ENCODE peak calls at places on chromosomes 6 and 20, in five cellular contexts. One of them, this sample, is unnamed.

GRCh38 chr6:68094070-68094469 is 541.0 kb upstream of the ADGRB3 start:
- DNase-seq in body of pancreas: no peak
- DNase-seq in esophagus squamous epithelium: no peak
- DNase-seq in lower leg skin: no peak
- DNase-seq in heart left ventricle: no peak
- DNase-seq in this sample: no peak

GRCh38 chr20:5864873-5865582 is 85.3 kb downstream of the TRMT6 start:
- DNase-seq in body of pancreas: peak; percentile 65
- DNase-seq in esophagus squamous epithelium: no peak
- DNase-seq in lower leg skin: no peak
- DNase-seq in heart left ventricle: no peak
- DNase-seq in this sample: no peak

GRCh38 chr20:45433316-45433715 is 17.4 kb downstream of the PIGT start:
- DNase-seq in body of pancreas: no peak
- DNase-seq in esophagus squamous epithelium: no peak
- DNase-seq in lower leg skin: no peak
- DNase-seq in heart left ventricle: peak; percentile 92
- DNase-seq in this sample: no peak

GRCh38 chr20:44309763-44310663 is 989 bp downstream of the FITM2 start:
- DNase-seq in body of pancreas: peak; percentile 24
- DNase-seq in esophagus squamous epithelium: no peak
- DNase-seq in lower leg skin: peak; percentile 25
- DNase-seq in heart left ventricle: peak; percentile 77
- DNase-seq in this sample: no peak

GRCh38 chr20:58682656-58683055 is 9.9 kb upstream of the NPEPL1 start:
- DNase-seq in body of pancreas: no peak
- DNase-seq in esophagus squamous epithelium: no peak
- DNase-seq in lower leg skin: no peak
- DNase-seq in heart left ventricle: no peak
- DNase-seq in this sample: no peak

GRCh38 chr6:111686249-111686997 is 80.7 kb upstream of the TRAF3IP2 start:
- DNase-seq in body of pancreas: no peak
- DNase-seq in esophagus squamous epithelium: no peak
- DNase-seq in lower leg skin: no peak
- DNase-seq in heart left ventricle: peak; percentile 41
- DNase-seq in this sample: peak; percentile 59

GRCh38 chr6:81515562-81516453 is 236.7 kb downstream of the TENT5A start:
- DNase-seq in body of pancreas: no peak
- DNase-seq in esophagus squamous epithelium: no peak
- DNase-seq in lower leg skin: no peak
- DNase-seq in heart left ventricle: peak; percentile 37
- DNase-seq in this sample: no peak

GRCh38 chr20:2814587-2815051 is at the start of gene C20orf141:
- DNase-seq in body of pancreas: peak; percentile 47
- DNase-seq in esophagus squamous epithelium: no peak
- DNase-seq in lower leg skin: no peak
- DNase-seq in heart left ventricle: peak; percentile 50
- DNase-seq in this sample: no peak

GRCh38 chr20:60092729-60093128 is 134.5 kb downstream of the CDH26 start:
- DNase-seq in body of pancreas: no peak
- DNase-seq in esophagus squamous epithelium: no peak
- DNase-seq in lower leg skin: no peak
- DNase-seq in heart left ventricle: no peak
- DNase-seq in this sample: no peak

GRCh38 chr6:5626727-5627426 is 365.6 kb downstream of the FARS2 start:
- DNase-seq in body of pancreas: no peak
- DNase-seq in esophagus squamous epithelium: no peak
- DNase-seq in lower leg skin: no peak
- DNase-seq in heart left ventricle: no peak
- DNase-seq in this sample: no peak

GRCh38 chr20:419556-420168 is 11.6 kb downstream of the RBCK1 start:
- DNase-seq in body of pancreas: peak; percentile 45
- DNase-seq in esophagus squamous epithelium: no peak
- DNase-seq in lower leg skin: no peak
- DNase-seq in heart left ventricle: no peak
- DNase-seq in this sample: peak; percentile 89

GRCh38 chr20:18056174-18057105 is 1.3 kb downstream of the OVOL2 start:
- DNase-seq in body of pancreas: peak; percentile 42
- DNase-seq in esophagus squamous epithelium: no peak
- DNase-seq in lower leg skin: no peak
- DNase-seq in heart left ventricle: no peak
- DNase-seq in this sample: peak; percentile 23

GRCh38 chr6:43724914-43725642 is 37.5 kb upstream of the MRPS18A start:
- DNase-seq in body of pancreas: peak; percentile 69
- DNase-seq in esophagus squamous epithelium: peak; percentile 48
- DNase-seq in lower leg skin: peak; percentile 87
- DNase-seq in heart left ventricle: peak; percentile 84
- DNase-seq in this sample: peak; percentile 78

GRCh38 chr6:21005816-21006553 is 471.7 kb downstream of the CDKAL1 start:
- DNase-seq in body of pancreas: no peak
- DNase-seq in esophagus squamous epithelium: no peak
- DNase-seq in lower leg skin: no peak
- DNase-seq in heart left ventricle: no peak
- DNase-seq in this sample: no peak

GRCh38 chr20:49668181-49668877 is 45.3 kb downstream of the B4GALT5 start:
- DNase-seq in body of pancreas: peak; percentile 26
- DNase-seq in esophagus squamous epithelium: no peak
- DNase-seq in lower leg skin: no peak
- DNase-seq in heart left ventricle: peak; percentile 39
- DNase-seq in this sample: peak; percentile 40

GRCh38 chr6:113104546-113105325 is 752.4 kb upstream of the MARCKS start:
- DNase-seq in body of pancreas: no peak
- DNase-seq in esophagus squamous epithelium: no peak
- DNase-seq in lower leg skin: no peak
- DNase-seq in heart left ventricle: no peak
- DNase-seq in this sample: no peak

GRCh38 chr6:100304575-100304974 is 160.1 kb downstream of the SIM1 start:
- DNase-seq in body of pancreas: no peak
- DNase-seq in esophagus squamous epithelium: no peak
- DNase-seq in lower leg skin: no peak
- DNase-seq in heart left ventricle: no peak
- DNase-seq in this sample: no peak

GRCh38 chr6:28947831-28948270 is 24.1 kb upstream of the TRIM27 start:
- DNase-seq in body of pancreas: no peak
- DNase-seq in esophagus squamous epithelium: no peak
- DNase-seq in lower leg skin: no peak
- DNase-seq in heart left ventricle: no peak
- DNase-seq in this sample: no peak
- TF ChIP-seq POLR2A in body of pancreas: no peak
- TF ChIP-seq POLR2A in esophagus squamous epithelium: no peak
- TF ChIP-seq POLR2A in lower leg skin: no peak
- TF ChIP-seq POLR2A in heart left ventricle: no peak
- TF ChIP-seq POLR2A in this sample: no peak

GRCh38 chr6:75094614-75095321 is 111.1 kb downstream of the COL12A1 start:
- DNase-seq in body of pancreas: no peak
- DNase-seq in esophagus squamous epithelium: no peak
- DNase-seq in lower leg skin: no peak
- DNase-seq in heart left ventricle: no peak
- DNase-seq in this sample: no peak
- TF ChIP-seq POLR2A in body of pancreas: no peak
- TF ChIP-seq POLR2A in esophagus squamous epithelium: no peak
- TF ChIP-seq POLR2A in lower leg skin: no peak
- TF ChIP-seq POLR2A in heart left ventricle: no peak
- TF ChIP-seq POLR2A in this sample: no peak

GRCh38 chr6:34246563-34247391 is 2.0 kb downstream of the SMIM29 start:
- DNase-seq in body of pancreas: no peak
- DNase-seq in esophagus squamous epithelium: no peak
- DNase-seq in lower leg skin: no peak
- DNase-seq in heart left ventricle: peak; percentile 56
- DNase-seq in this sample: peak; percentile 48
- TF ChIP-seq POLR2A in body of pancreas: no peak
- TF ChIP-seq POLR2A in esophagus squamous epithelium: no peak
- TF ChIP-seq POLR2A in lower leg skin: no peak
- TF ChIP-seq POLR2A in heart left ventricle: no peak
- TF ChIP-seq POLR2A in this sample: no peak

GRCh38 chr6:157868835-157869234 is 45.8 kb downstream of the SNX9 start:
- DNase-seq in body of pancreas: no peak
- DNase-seq in esophagus squamous epithelium: no peak
- DNase-seq in lower leg skin: no peak
- DNase-seq in heart left ventricle: no peak
- DNase-seq in this sample: peak; percentile 36
- TF ChIP-seq POLR2A in body of pancreas: no peak
- TF ChIP-seq POLR2A in esophagus squamous epithelium: no peak
- TF ChIP-seq POLR2A in lower leg skin: no peak
- TF ChIP-seq POLR2A in heart left ventricle: no peak
- TF ChIP-seq POLR2A in this sample: no peak

This sample was measured in right lobe of liver.